ENCODE peak calls at places on chromosomes 7 and 10, in eight cellular contexts. H, G, Q, Z, E, B, R and U are unnamed samples.

GRCh38 chr7:30658471-30659074 is 23.7 kb downstream of the CRHR2 start:
- DNase-seq in H (no peak), G (no peak), Q (no peak), Z (peak; percentile 30), E (no peak), B (no peak), R (no peak), U (no peak)

GRCh38 chr7:151129141-151129835 is 38.2 kb downstream of the GBX1 start:
- DNase-seq in H (no peak), G (no peak), Q (no peak), Z (no peak), E (no peak), B (no peak), R (no peak), U (no peak)

GRCh38 chr10:53601260-53601875 is 828.8 kb upstream of the MBL2 start:
- DNase-seq in H (peak; percentile 40), G (peak; percentile 44), Q (no peak), Z (no peak), E (no peak), B (no peak), R (no peak), U (no peak)

GRCh38 chr10:106910666-106911065 is 253.8 kb downstream of the SORCS1 start:
- DNase-seq in H (no peak), G (no peak), Q (no peak), Z (no peak), E (no peak), B (no peak), R (no peak), U (no peak)

GRCh38 chr7:50305697-50306300 is 1.3 kb downstream of the IKZF1 start:
- DNase-seq in H (no peak), G (no peak), Q (no peak), Z (no peak), E (no peak), B (no peak), R (no peak), U (no peak)

GRCh38 chr10:88045544-88046415 is 182.4 kb downstream of the PTEN start:
- DNase-seq in H (peak; percentile 37), G (no peak), Q (no peak), Z (no peak), E (no peak), B (no peak), R (no peak), U (no peak)

GRCh38 chr7:70634610-70635068 is 497.3 kb upstream of the GALNT17 start:
- DNase-seq in H (peak; percentile 96), G (peak; percentile 62), Q (no peak), Z (no peak), E (no peak), B (no peak), R (no peak), U (no peak)

GRCh38 chr7:2003931-2004812 is 228.6 kb downstream of the MAD1L1 start:
- DNase-seq in H (no peak), G (no peak), Q (peak; percentile 40), Z (peak; percentile 52), E (no peak), B (no peak), R (no peak), U (no peak)

GRCh38 chr10:103244663-103245271 is 920 bp upstream of the RPEL1 start:
- DNase-seq in H (peak; percentile 80), G (peak; percentile 77), Q (peak; percentile 74), Z (peak; percentile 88), E (peak; percentile 62), B (peak; percentile 58), R (peak; percentile 65), U (peak; percentile 81)

GRCh38 chr7:10821156-10821555 is 152.5 kb upstream of the PHF14 start:
- DNase-seq in H (no peak), G (no peak), Q (no peak), Z (no peak), E (no peak), B (no peak), R (no peak), U (no peak)

GRCh38 chr7:40403664-40404476 is 269.1 kb downstream of the SUGCT start:
- DNase-seq in H (no peak), G (peak; percentile 5), Q (no peak), Z (no peak), E (no peak), B (no peak), R (no peak), U (no peak)

GRCh38 chr10:2284071-2284470 is 546.7 kb upstream of the ADARB2 start:
- DNase-seq in H (no peak), G (no peak), Q (no peak), Z (no peak), E (no peak), B (no peak), R (no peak), U (no peak)

GRCh38 chr7:16465469-16466086 is at the start of gene SOSTDC1:
- DNase-seq in H (peak; percentile 32), G (peak; percentile 16), Q (no peak), Z (no peak), E (no peak), B (no peak), R (no peak), U (peak; percentile 63)

GRCh38 chr10:117461766-117462423 is 80.7 kb upstream of the EMX2 start:
- DNase-seq in H (peak; percentile 85), G (peak; percentile 88), Q (peak; percentile 61), Z (peak; percentile 95), E (peak; percentile 85), B (no peak), R (no peak), U (no peak)

GRCh38 chr10:3772349-3773222 is 12.4 kb downstream of the KLF6 start:
- DNase-seq in H (peak; percentile 54), G (peak; percentile 42), Q (no peak), Z (no peak), E (no peak), B (no peak), R (no peak), U (no peak)

GRCh38 chr7:155560196-155560595 is 13.8 kb upstream of the CNPY1 start:
- DNase-seq in H (no peak), G (no peak), Q (peak; percentile 30), Z (no peak), E (no peak), B (no peak), R (no peak), U (no peak)

GRCh38 chr10:119238577-119238976 is 31.2 kb downstream of the GRK5 start:
- DNase-seq in H (no peak), G (no peak), Q (no peak), Z (no peak), E (no peak), B (no peak), R (no peak), U (no peak)

GRCh38 chr10:93363891-93364648 is 118.1 kb downstream of the MYOF start:
- DNase-seq in H (no peak), G (peak; percentile 85), Q (peak; percentile 83), Z (peak; percentile 78), E (no peak), B (no peak), R (no peak), U (no peak)

GRCh38 chr10:116594525-116595035 is 3.8 kb downstream of the PNLIPRP1 start:
- DNase-seq in H (no peak), G (no peak), Q (no peak), Z (no peak), E (no peak), B (no peak), R (no peak), U (no peak)

GRCh38 chr10:29730969-29731368 is 96.2 kb upstream of the SVIL start:
- DNase-seq in H (no peak), G (peak; percentile 77), Q (no peak), Z (peak; percentile 82), E (no peak), B (no peak), R (no peak), U (peak; percentile 55)

GRCh38 chr10:121800146-121800545 is 127.7 kb downstream of the ATE1 start:
- DNase-seq in H (no peak), G (no peak), Q (no peak), Z (no peak), E (no peak), B (no peak), R (no peak), U (no peak)

GRCh38 chr10:29949411-29950011 is 109.9 kb downstream of the JCAD start:
- DNase-seq in H (peak; percentile 99), G (peak; percentile 96), Q (no peak), Z (no peak), E (peak; percentile 75), B (no peak), R (no peak), U (no peak)

GRCh38 chr10:46294641-46295230 is 7.9 kb downstream of the ANTXRL start:
- DNase-seq in H (no peak), G (no peak), Q (no peak), Z (peak; percentile 52), E (no peak), B (no peak), R (no peak), U (no peak)

GRCh38 chr10:102914781-102915180 is 3.3 kb upstream of the CNNM2 start:
- DNase-seq in H (no peak), G (no peak), Q (no peak), Z (no peak), E (no peak), B (no peak), R (no peak), U (no peak)

GRCh38 chr7:32846630-32847225 is 44.8 kb downstream of the KBTBD2 start:
- DNase-seq in H (peak; percentile 69), G (peak; percentile 73), Q (peak; percentile 93), Z (peak; percentile 94), E (peak; percentile 62), B (peak; percentile 87), R (peak; percentile 80), U (peak; percentile 94)

GRCh38 chr7:14207154-14207553 is 217.7 kb upstream of the ETV1 start:
- DNase-seq in H (no peak), G (peak; percentile 16), Q (no peak), Z (no peak), E (peak; percentile 99), B (no peak), R (no peak), U (no peak)

GRCh38 chr10:49735161-49735560 is 27.0 kb downstream of the OGDHL start:
- DNase-seq in H (no peak), G (no peak), Q (no peak), Z (no peak), E (no peak), B (no peak), R (no peak), U (no peak)

GRCh38 chr7:56033671-56034432 is 17.4 kb downstream of the PSPH start:
- DNase-seq in H (peak; percentile 75), G (peak; percentile 81), Q (peak; percentile 82), Z (peak; percentile 69), E (peak; percentile 18), B (peak; percentile 62), R (peak; percentile 25), U (peak; percentile 87)

GRCh38 chr10:71963756-71964668 is at the start of gene CHST3:
- DNase-seq in H (peak; percentile 56), G (peak; percentile 71), Q (peak; percentile 95), Z (peak; percentile 91), E (peak; percentile 70), B (no peak), R (peak; percentile 65), U (peak; percentile 67)

GRCh38 chr7:5766321-5766761 is 15.1 kb downstream of the RNF216 start:
- DNase-seq in H (peak; percentile 77), G (peak; percentile 76), Q (no peak), Z (no peak), E (peak; percentile 86), B (no peak), R (no peak), U (no peak)

GRCh38 chr7:143811-144453 is 48.4 kb upstream of the FAM20C start:
- DNase-seq in H (no peak), G (no peak), Q (peak; percentile 37), Z (no peak), E (no peak), B (no peak), R (no peak), U (no peak)

GRCh38 chr7:128148676-128149075 is 92.4 kb upstream of the LEP start:
- DNase-seq in H (no peak), G (no peak), Q (no peak), Z (no peak), E (peak; percentile 35), B (no peak), R (no peak), U (no peak)